ENCODE peak calls at places on chromosome 5, in nine cellular contexts. V is SW 1271; D is GM18507; N is stimulated activated CD4-positive, alpha-beta T cell treated with anti-CD3 and anti-CD28 coated beads, Interleukin-1b, Interleukin-23, amount 100 ng/mL, for 48 hours; L is hypothalamus; Q is NCI-H82; C is nephron progenitor cell; R is fibroblast of lung; T is SW480. I is an unnamed sample.

GRCh38 chr5:148511832-148512347 is 128.1 kb downstream of the FBXO38 start:
- DNase-seq in V (no peak), D (peak), N (no peak), L (no peak), Q (no peak), C (no peak), R (no peak), T (no peak), I (no peak)

GRCh38 chr5:14870347-14871083 is 1.1 kb downstream of the ANKH start:
- DNase-seq in V (no peak), D (no peak), N (peak), L (peak), Q (peak), C (no peak), R (no peak), T (peak), I (no peak)

GRCh38 chr5:119355636-119356383 is at the start of gene TNFAIP8:
- DNase-seq in V (no peak), D (no peak), N (peak), L (peak), Q (peak), C (peak), R (peak), T (peak), I (peak)

GRCh38 chr5:173625686-173626500 is 9.4 kb upstream of the BOD1 start:
- DNase-seq in V (no peak), D (no peak), N (no peak), L (no peak), Q (peak), C (no peak), R (no peak), T (peak), I (no peak)

GRCh38 chr5:32030226-32030625 is 143.9 kb downstream of the GOLPH3 start:
- DNase-seq in V (no peak), D (no peak), N (no peak), L (no peak), Q (peak), C (no peak), R (no peak), T (no peak), I (no peak)

GRCh38 chr5:173453167-173453566 is 125.0 kb upstream of the STC2 start:
- DNase-seq in V (no peak), D (no peak), N (no peak), L (no peak), Q (peak), C (no peak), R (no peak), T (no peak), I (no peak)

GRCh38 chr5:178272591-178272990 is 40.0 kb upstream of the PHYKPL start:
- DNase-seq in V (no peak), D (no peak), N (no peak), L (no peak), Q (no peak), C (no peak), R (no peak), T (no peak), I (no peak)

GRCh38 chr5:145471831-145472616 is 363.1 kb downstream of the PRELID2 start:
- DNase-seq in V (no peak), D (no peak), N (no peak), L (no peak), Q (peak), C (no peak), R (no peak), T (no peak), I (no peak)

GRCh38 chr5:82396871-82397514 is 118.8 kb upstream of the RPS23 start:
- DNase-seq in V (no peak), D (no peak), N (no peak), L (peak), Q (peak), C (no peak), R (peak), T (no peak), I (no peak)

GRCh38 chr5:65926893-65927292 is 518 bp downstream of the ERBIN start:
- DNase-seq in V (no peak), D (no peak), N (no peak), L (no peak), Q (peak), C (peak), R (peak), T (peak), I (no peak)

GRCh38 chr5:158198636-158199035 is 339.7 kb upstream of the CLINT1 start:
- DNase-seq in V (no peak), D (peak), N (no peak), L (no peak), Q (no peak), C (no peak), R (no peak), T (no peak), I (no peak)

GRCh38 chr5:112886975-112887374 is 25.9 kb downstream of the SRP19 start:
- DNase-seq in V (no peak), D (no peak), N (no peak), L (no peak), Q (no peak), C (no peak), R (no peak), T (no peak), I (no peak)

GRCh38 chr5:40399349-40399748 is 280.4 kb upstream of the PTGER4 start:
- DNase-seq in V (no peak), D (no peak), N (no peak), L (no peak), Q (no peak), C (no peak), R (peak), T (no peak), I (no peak)

GRCh38 chr5:81207009-81207408 is 26.1 kb upstream of the CKMT2 start:
- DNase-seq in V (no peak), D (no peak), N (no peak), L (no peak), Q (no peak), C (no peak), R (peak), T (no peak), I (no peak)

GRCh38 chr5:143023447-143024096 is 253.4 kb downstream of the ARHGAP26 start:
- DNase-seq in V (no peak), D (no peak), N (peak), L (peak), Q (no peak), C (no peak), R (peak), T (no peak), I (peak)

GRCh38 chr5:180684623-180685161 is 35.3 kb upstream of the FLT4 start:
- DNase-seq in V (no peak), D (no peak), N (no peak), L (no peak), Q (no peak), C (no peak), R (no peak), T (no peak), I (no peak)

GRCh38 chr5:33257807-33258491 is 182.8 kb upstream of the TARS1 start:
- DNase-seq in V (no peak), D (no peak), N (no peak), L (no peak), Q (no peak), C (no peak), R (peak), T (peak), I (no peak)

GRCh38 chr5:93649234-93649900 is 66.3 kb downstream of the NR2F1 start:
- DNase-seq in V (no peak), D (no peak), N (no peak), L (no peak), Q (peak), C (no peak), R (no peak), T (no peak), I (no peak)

GRCh38 chr5:167743685-167744084 is 547.8 kb upstream of the WWC1 start:
- DNase-seq in V (no peak), D (no peak), N (no peak), L (no peak), Q (no peak), C (no peak), R (peak), T (no peak), I (no peak)

GRCh38 chr5:39138892-39139291 is 64.7 kb upstream of the RICTOR start:
- DNase-seq in V (peak), D (no peak), N (no peak), L (no peak), Q (no peak), C (no peak), R (peak), T (no peak), I (no peak)

GRCh38 chr5:168654225-168654624 is 75.1 kb upstream of the PANK3 start:
- DNase-seq in V (no peak), D (no peak), N (no peak), L (no peak), Q (peak), C (no peak), R (peak), T (no peak), I (peak)

I was measured in ecto neural progenitor cell.